ENCODE peak calls at places on chromosomes 2 and 18, in nine cellular contexts. M, J, Q, D, Y, A, F, K and V are unnamed samples.

GRCh38 chr2:157893611-157894010 is 17.5 kb upstream of the ACVR1 start:
- DNase-seq in M (no peak), J (no peak), Q (no peak), D (no peak), Y (no peak), A (no peak), F (no peak), K (no peak), V (no peak)

GRCh38 chr18:73724908-73725307 is 422.7 kb downstream of the FBXO15 start:
- DNase-seq in M (no peak), J (no peak), Q (no peak), D (no peak), Y (no peak), A (no peak), F (no peak), K (no peak), V (no peak)

GRCh38 chr2:78993518-78994148 is 31.9 kb upstream of the REG3G start:
- DNase-seq in M (no peak), J (no peak), Q (no peak), D (no peak), Y (no peak), A (no peak), F (no peak), K (no peak), V (no peak)

GRCh38 chr2:238881353-238882082 is 33.6 kb downstream of the TWIST2 start:
- DNase-seq in M (no peak), J (no peak), Q (no peak), D (no peak), Y (no peak), A (no peak), F (no peak), K (no peak), V (no peak)

GRCh38 chr2:68185541-68186164 is 28.0 kb downstream of the PNO1 start:
- DNase-seq in M (no peak), J (peak), Q (no peak), D (no peak), Y (peak), A (peak), F (peak), K (no peak), V (no peak)

GRCh38 chr2:186664644-186665043 is 29.2 kb upstream of the FAM171B start:
- DNase-seq in M (no peak), J (no peak), Q (no peak), D (no peak), Y (no peak), A (no peak), F (no peak), K (no peak), V (no peak)

GRCh38 chr18:33839452-33840225 is 261.6 kb downstream of the ASXL3 start:
- DNase-seq in M (no peak), J (peak), Q (no peak), D (peak), Y (no peak), A (peak), F (no peak), K (peak), V (no peak)

GRCh38 chr18:24176727-24177416 is 38.0 kb downstream of the CABYR start:
- DNase-seq in M (no peak), J (peak), Q (peak), D (no peak), Y (peak), A (peak), F (peak), K (peak), V (no peak)

GRCh38 chr18:49668583-49669290 is 106.9 kb downstream of the LIPG start:
- DNase-seq in M (no peak), J (no peak), Q (no peak), D (peak), Y (peak), A (peak), F (peak), K (no peak), V (no peak)

GRCh38 chr2:48755473-48755872 is at the start of gene LHCGR:
- DNase-seq in M (no peak), J (no peak), Q (peak), D (no peak), Y (no peak), A (peak), F (peak), K (peak), V (no peak)

GRCh38 chr18:74373428-74373827 is 57.8 kb downstream of the C18orf63 start:
- DNase-seq in M (no peak), J (no peak), Q (no peak), D (no peak), Y (no peak), A (no peak), F (no peak), K (no peak), V (no peak)

GRCh38 chr2:98663521-98664090 is 55.2 kb downstream of the UNC50 start:
- DNase-seq in M (no peak), J (no peak), Q (no peak), D (no peak), Y (no peak), A (no peak), F (no peak), K (no peak), V (no peak)

GRCh38 chr2:117918608-117919007 is 95.3 kb downstream of the CCDC93 start:
- DNase-seq in M (no peak), J (no peak), Q (no peak), D (no peak), Y (no peak), A (peak), F (no peak), K (no peak), V (no peak)

GRCh38 chr18:12944724-12945123 is 3.1 kb upstream of the SEH1L start:
- DNase-seq in M (no peak), J (no peak), Q (no peak), D (no peak), Y (peak), A (peak), F (no peak), K (no peak), V (peak)

GRCh38 chr18:10752407-10752806 is 226.6 kb downstream of the NAPG start:
- DNase-seq in M (no peak), J (no peak), Q (no peak), D (no peak), Y (no peak), A (no peak), F (no peak), K (no peak), V (no peak)

GRCh38 chr2:4404363-4404762 is 701.0 kb downstream of the DCDC2C start:
- DNase-seq in M (no peak), J (no peak), Q (no peak), D (no peak), Y (no peak), A (no peak), F (no peak), K (no peak), V (no peak)

GRCh38 chr18:24397131-24397693 is 412 bp downstream of the OSBPL1A start:
- DNase-seq in M (no peak), J (peak), Q (no peak), D (peak), Y (peak), A (peak), F (no peak), K (peak), V (peak)